ENCODE peak calls at places on chromosomes 12 and 14, in six cellular contexts. One of them, this sample, is unnamed.
A peak's percentile ranks its signal among the peaks of the same experiment; 100 is the strongest.

GRCh38 chr14:48723841-48724495 is 862.2 kb downstream of the RPS29 start:
- DNase-seq in ovary: no peak
- DNase-seq in endodermal cell: no peak
- DNase-seq in CD8-positive, alpha-beta T cell: no peak
- DNase-seq in OCI-LY7: no peak
- DNase-seq in right lobe of liver: no peak
- DNase-seq in this sample: no peak

GRCh38 chr12:70645494-70646317 is 8.5 kb upstream of the PTPRB start:
- DNase-seq in ovary: no peak
- DNase-seq in endodermal cell: peak; percentile 68
- DNase-seq in CD8-positive, alpha-beta T cell: no peak
- DNase-seq in OCI-LY7: no peak
- DNase-seq in right lobe of liver: no peak
- DNase-seq in this sample: peak; percentile 75

GRCh38 chr14:35986219-35986573 is 160.1 kb downstream of the BRMS1L start:
- DNase-seq in ovary: no peak
- DNase-seq in endodermal cell: no peak
- DNase-seq in CD8-positive, alpha-beta T cell: no peak
- DNase-seq in OCI-LY7: no peak
- DNase-seq in right lobe of liver: no peak
- DNase-seq in this sample: no peak

GRCh38 chr12:77493311-77493710 is 337.4 kb upstream of the NAV3 start:
- DNase-seq in ovary: no peak
- DNase-seq in endodermal cell: no peak
- DNase-seq in CD8-positive, alpha-beta T cell: no peak
- DNase-seq in OCI-LY7: no peak
- DNase-seq in right lobe of liver: no peak
- DNase-seq in this sample: no peak

GRCh38 chr12:2288001-2288400 is 235.2 kb downstream of the CACNA1C start:
- DNase-seq in ovary: no peak
- DNase-seq in endodermal cell: peak; percentile 49
- DNase-seq in CD8-positive, alpha-beta T cell: no peak
- DNase-seq in OCI-LY7: no peak
- DNase-seq in right lobe of liver: no peak
- DNase-seq in this sample: no peak

GRCh38 chr12:63821781-63822251 is 22.7 kb upstream of the SRGAP1 start:
- DNase-seq in ovary: peak; percentile 60
- DNase-seq in endodermal cell: no peak
- DNase-seq in CD8-positive, alpha-beta T cell: no peak
- DNase-seq in OCI-LY7: no peak
- DNase-seq in right lobe of liver: no peak
- DNase-seq in this sample: no peak

GRCh38 chr14:105498430-105499255 is 7.6 kb downstream of the TEDC1 start:
- DNase-seq in ovary: no peak
- DNase-seq in endodermal cell: no peak
- DNase-seq in CD8-positive, alpha-beta T cell: peak; percentile 15
- DNase-seq in OCI-LY7: no peak
- DNase-seq in right lobe of liver: peak; percentile 45
- DNase-seq in this sample: peak; percentile 75

GRCh38 chr12:74780458-74781241 is 243.0 kb downstream of the ATXN7L3B start:
- DNase-seq in ovary: no peak
- DNase-seq in endodermal cell: no peak
- DNase-seq in CD8-positive, alpha-beta T cell: no peak
- DNase-seq in OCI-LY7: no peak
- DNase-seq in right lobe of liver: no peak
- DNase-seq in this sample: no peak

GRCh38 chr14:105475916-105476845 is 1.6 kb downstream of the CRIP2 start:
- DNase-seq in ovary: no peak
- DNase-seq in endodermal cell: peak; percentile 79
- DNase-seq in CD8-positive, alpha-beta T cell: no peak
- DNase-seq in OCI-LY7: no peak
- DNase-seq in right lobe of liver: peak; percentile 95
- DNase-seq in this sample: no peak

GRCh38 chr14:75793806-75794205 is 132.8 kb downstream of the TTLL5 start:
- DNase-seq in ovary: no peak
- DNase-seq in endodermal cell: no peak
- DNase-seq in CD8-positive, alpha-beta T cell: no peak
- DNase-seq in OCI-LY7: no peak
- DNase-seq in right lobe of liver: no peak
- DNase-seq in this sample: no peak

GRCh38 chr12:25827141-25827540 is 131.3 kb upstream of the RASSF8 start:
- DNase-seq in ovary: no peak
- DNase-seq in endodermal cell: no peak
- DNase-seq in CD8-positive, alpha-beta T cell: no peak
- DNase-seq in OCI-LY7: no peak
- DNase-seq in right lobe of liver: no peak
- DNase-seq in this sample: no peak

GRCh38 chr12:45762185-45763110 is 32.9 kb downstream of the ARID2 start:
- DNase-seq in ovary: no peak
- DNase-seq in endodermal cell: peak; percentile 50
- DNase-seq in CD8-positive, alpha-beta T cell: no peak
- DNase-seq in OCI-LY7: peak; percentile 26
- DNase-seq in right lobe of liver: no peak
- DNase-seq in this sample: no peak

GRCh38 chr12:70213707-70214106 is 29.5 kb upstream of the CNOT2 start:
- DNase-seq in ovary: no peak
- DNase-seq in endodermal cell: no peak
- DNase-seq in CD8-positive, alpha-beta T cell: no peak
- DNase-seq in OCI-LY7: no peak
- DNase-seq in right lobe of liver: no peak
- DNase-seq in this sample: no peak

GRCh38 chr14:97319691-97320090 is 522.5 kb downstream of the VRK1 start:
- DNase-seq in ovary: no peak
- DNase-seq in endodermal cell: no peak
- DNase-seq in CD8-positive, alpha-beta T cell: no peak
- DNase-seq in OCI-LY7: no peak
- DNase-seq in right lobe of liver: no peak
- DNase-seq in this sample: no peak

GRCh38 chr12:3684449-3685051 is 68.4 kb downstream of the CRACR2A start:
- DNase-seq in ovary: peak; percentile 74
- DNase-seq in endodermal cell: no peak
- DNase-seq in CD8-positive, alpha-beta T cell: no peak
- DNase-seq in OCI-LY7: no peak
- DNase-seq in right lobe of liver: no peak
- DNase-seq in this sample: no peak

GRCh38 chr12:77339610-77340009 is 274.2 kb upstream of the E2F7 start:
- DNase-seq in ovary: no peak
- DNase-seq in endodermal cell: no peak
- DNase-seq in CD8-positive, alpha-beta T cell: no peak
- DNase-seq in OCI-LY7: no peak
- DNase-seq in right lobe of liver: no peak
- DNase-seq in this sample: no peak

GRCh38 chr14:79629891-79630560 is 581.3 kb downstream of the DIO2 start:
- DNase-seq in ovary: no peak
- DNase-seq in endodermal cell: no peak
- DNase-seq in CD8-positive, alpha-beta T cell: no peak
- DNase-seq in OCI-LY7: no peak
- DNase-seq in right lobe of liver: no peak
- DNase-seq in this sample: no peak

GRCh38 chr14:64611358-64612020 is 61.7 kb downstream of the PPP1R36 start:
- DNase-seq in ovary: no peak
- DNase-seq in endodermal cell: no peak
- DNase-seq in CD8-positive, alpha-beta T cell: no peak
- DNase-seq in OCI-LY7: no peak
- DNase-seq in right lobe of liver: no peak
- DNase-seq in this sample: no peak

GRCh38 chr12:124259168-124260066 is 35.5 kb upstream of the RFLNA start:
- DNase-seq in ovary: no peak
- DNase-seq in endodermal cell: no peak
- DNase-seq in CD8-positive, alpha-beta T cell: no peak
- DNase-seq in OCI-LY7: no peak
- DNase-seq in right lobe of liver: no peak
- DNase-seq in this sample: no peak

GRCh38 chr12:115794659-115795081 is 482.8 kb downstream of the MED13L start:
- DNase-seq in ovary: no peak
- DNase-seq in endodermal cell: peak; percentile 79
- DNase-seq in CD8-positive, alpha-beta T cell: no peak
- DNase-seq in OCI-LY7: no peak
- DNase-seq in right lobe of liver: no peak
- DNase-seq in this sample: no peak

GRCh38 chr14:75301666-75302325 is 23.2 kb downstream of the FOS start:
- DNase-seq in ovary: peak; percentile 66
- DNase-seq in endodermal cell: no peak
- DNase-seq in CD8-positive, alpha-beta T cell: no peak
- DNase-seq in OCI-LY7: no peak
- DNase-seq in right lobe of liver: no peak
- DNase-seq in this sample: peak; percentile 76

DNA sequence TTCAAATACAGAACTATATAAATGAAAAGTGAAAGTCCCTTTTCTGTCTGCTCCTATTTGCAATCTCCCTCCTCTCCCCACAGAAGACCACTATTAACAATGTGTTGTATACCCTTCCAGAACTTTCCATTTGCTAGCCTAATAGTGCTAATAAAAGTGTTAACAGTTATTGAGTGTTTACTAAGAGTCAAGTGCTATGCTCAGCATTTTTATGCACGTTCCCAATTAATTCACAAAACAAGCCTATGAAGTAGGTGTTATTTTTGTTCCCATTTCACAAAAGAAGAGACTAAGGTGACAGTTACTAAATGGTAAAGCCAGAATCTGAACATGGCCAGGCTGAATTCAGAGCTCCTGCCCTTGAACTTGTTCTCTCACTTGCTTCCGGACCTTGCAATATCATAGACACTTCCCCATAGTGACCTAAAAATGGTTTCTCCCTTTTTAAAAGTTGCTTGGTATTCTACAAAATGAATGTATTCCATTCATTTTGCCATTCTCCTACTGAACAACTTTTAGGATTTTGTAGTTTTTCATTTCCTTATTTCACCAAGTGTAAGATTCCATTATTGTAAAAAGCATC is 1.6 kb upstream of the PRKAB1 start:
- DNase-seq in ovary: no peak
- DNase-seq in endodermal cell: no peak
- DNase-seq in CD8-positive, alpha-beta T cell: no peak
- DNase-seq in OCI-LY7: peak; percentile 56
- DNase-seq in right lobe of liver: no peak
- DNase-seq in this sample: no peak
- H3K27ac ChIP-seq in ovary: no peak overlapping the region
- H3K27ac ChIP-seq in endodermal cell: no peak overlapping the region
- H3K27ac ChIP-seq in CD8-positive, alpha-beta T cell: no peak overlapping the region
- H3K27ac ChIP-seq in OCI-LY7: peak overlapping the region; percentile 89
- H3K27ac ChIP-seq in right lobe of liver: no peak overlapping the region
- H3K27ac ChIP-seq in this sample: no peak overlapping the region

GRCh38 chr12:14575585-14575984 is 7.9 kb upstream of the PLBD1 start:
- DNase-seq in ovary: no peak
- DNase-seq in endodermal cell: no peak
- DNase-seq in CD8-positive, alpha-beta T cell: no peak
- DNase-seq in OCI-LY7: no peak
- DNase-seq in right lobe of liver: no peak
- DNase-seq in this sample: no peak

GRCh38 chr12:14573118-14573517 is 5.4 kb upstream of the PLBD1 start:
- DNase-seq in ovary: no peak
- DNase-seq in endodermal cell: no peak
- DNase-seq in CD8-positive, alpha-beta T cell: no peak
- DNase-seq in OCI-LY7: no peak
- DNase-seq in right lobe of liver: no peak
- DNase-seq in this sample: no peak

GRCh38 chr12:14578646-14579045 is 11.0 kb upstream of the PLBD1 start:
- DNase-seq in ovary: no peak
- DNase-seq in endodermal cell: no peak
- DNase-seq in CD8-positive, alpha-beta T cell: no peak
- DNase-seq in OCI-LY7: peak; percentile 79
- DNase-seq in right lobe of liver: no peak
- DNase-seq in this sample: no peak

GRCh38 chr12:14577344-14577743 is 9.7 kb upstream of the PLBD1 start:
- DNase-seq in ovary: no peak
- DNase-seq in endodermal cell: no peak
- DNase-seq in CD8-positive, alpha-beta T cell: no peak
- DNase-seq in OCI-LY7: peak; percentile 79
- DNase-seq in right lobe of liver: no peak
- DNase-seq in this sample: no peak

GRCh38 chr12:14576896-14577295 is 9.2 kb upstream of the PLBD1 start:
- DNase-seq in ovary: no peak
- DNase-seq in endodermal cell: no peak
- DNase-seq in CD8-positive, alpha-beta T cell: no peak
- DNase-seq in OCI-LY7: peak; percentile 93
- DNase-seq in right lobe of liver: no peak
- DNase-seq in this sample: no peak
- H3K4me1 ChIP-seq in ovary: no peaks in the 10 kb centered on the region
- H3K4me1 ChIP-seq in endodermal cell: no peaks in the 10 kb centered on the region
- H3K4me1 ChIP-seq in CD8-positive, alpha-beta T cell: peaks cover 13% of the 10 kb centered on the region
- H3K4me1 ChIP-seq in OCI-LY7: peaks cover 62% of the 10 kb centered on the region
- H3K4me1 ChIP-seq in right lobe of liver: no peaks in the 10 kb centered on the region
- H3K4me1 ChIP-seq in this sample: no peaks in the 10 kb centered on the region

GRCh38 chr14:87829543-87829942 is 163.4 kb downstream of the GALC start:
- DNase-seq in ovary: no peak
- DNase-seq in endodermal cell: no peak
- DNase-seq in CD8-positive, alpha-beta T cell: no peak
- DNase-seq in OCI-LY7: no peak
- DNase-seq in right lobe of liver: no peak
- DNase-seq in this sample: no peak

GRCh38 chr14:87833026-87833425 is 160.0 kb downstream of the GALC start:
- DNase-seq in ovary: no peak
- DNase-seq in endodermal cell: no peak
- DNase-seq in CD8-positive, alpha-beta T cell: no peak
- DNase-seq in OCI-LY7: no peak
- DNase-seq in right lobe of liver: no peak
- DNase-seq in this sample: no peak

GRCh38 chr14:87834594-87834993 is 158.4 kb downstream of the GALC start:
- DNase-seq in ovary: no peak
- DNase-seq in endodermal cell: no peak
- DNase-seq in CD8-positive, alpha-beta T cell: no peak
- DNase-seq in OCI-LY7: no peak
- DNase-seq in right lobe of liver: no peak
- DNase-seq in this sample: no peak

GRCh38 chr14:87830443-87831096 is 162.4 kb downstream of the GALC start:
- DNase-seq in ovary: no peak
- DNase-seq in endodermal cell: no peak
- DNase-seq in CD8-positive, alpha-beta T cell: no peak
- DNase-seq in OCI-LY7: no peak
- DNase-seq in right lobe of liver: no peak
- DNase-seq in this sample: no peak
- H3K4me3 ChIP-seq in ovary: no peak overlapping the region
- H3K4me3 ChIP-seq in endodermal cell: no peak overlapping the region
- H3K4me3 ChIP-seq in CD8-positive, alpha-beta T cell: no peak overlapping the region
- H3K4me3 ChIP-seq in OCI-LY7: no peak overlapping the region
- H3K4me3 ChIP-seq in right lobe of liver: no peak overlapping the region
- H3K4me3 ChIP-seq in this sample: no peak overlapping the region

DNA sequence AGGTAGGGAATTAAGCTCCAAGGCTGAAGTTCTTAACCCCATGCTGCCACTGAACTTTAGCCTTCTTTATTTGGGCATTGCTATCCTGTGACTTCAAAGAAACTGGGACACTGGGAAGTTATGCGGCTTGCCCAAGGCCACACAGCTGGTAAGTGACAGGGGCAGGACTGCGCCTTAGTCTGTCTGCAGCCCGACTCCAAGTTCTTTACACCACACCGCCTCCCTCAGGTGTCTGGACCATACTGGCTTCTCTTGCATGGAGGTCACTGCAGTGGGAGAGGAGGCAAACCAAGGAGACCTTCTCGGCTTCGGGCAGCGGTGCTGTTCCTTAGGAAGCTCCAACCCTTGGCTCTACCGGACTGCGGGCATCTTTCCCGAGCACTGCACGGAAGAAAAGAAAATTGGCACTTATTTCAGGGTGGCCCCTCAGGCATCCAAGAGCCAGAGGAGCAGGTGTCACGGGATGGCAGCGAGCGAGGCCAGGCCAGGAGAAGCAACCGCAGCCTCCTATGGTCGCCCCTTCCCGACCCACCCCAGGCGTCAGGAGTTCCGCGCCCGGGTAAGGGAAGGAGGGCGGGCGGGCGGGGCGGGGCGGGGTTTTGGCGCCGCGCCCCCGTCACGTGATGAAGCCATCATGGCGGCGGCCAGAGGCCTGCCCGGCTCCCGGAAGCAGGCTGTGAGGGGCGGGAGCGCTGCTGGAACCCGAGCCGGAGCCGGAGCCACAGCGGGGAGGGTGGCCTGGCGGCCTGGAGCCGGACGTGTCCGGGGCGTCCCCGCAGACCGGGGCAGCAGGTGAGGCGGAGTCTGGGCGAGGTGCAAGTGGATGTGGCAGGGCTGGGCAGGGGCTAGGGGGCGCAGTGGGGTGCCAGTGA is 16.4 kb upstream of the ESPL1 start:
- DNase-seq in ovary: peak; percentile 87
- DNase-seq in endodermal cell: peak; percentile 98
- DNase-seq in CD8-positive, alpha-beta T cell: peak; percentile 73
- DNase-seq in OCI-LY7: peak; percentile 84
- DNase-seq in right lobe of liver: peak; percentile 79
- DNase-seq in this sample: peak; percentile 82
- H3K27ac ChIP-seq in ovary: peak overlapping the region; percentile 60
- H3K27ac ChIP-seq in endodermal cell: peak overlapping the region; percentile 64
- H3K27ac ChIP-seq in CD8-positive, alpha-beta T cell: peak overlapping the region; percentile 70
- H3K27ac ChIP-seq in OCI-LY7: peak overlapping the region; percentile 48
- H3K27ac ChIP-seq in right lobe of liver: peak overlapping the region; percentile 41
- H3K27ac ChIP-seq in this sample: peak overlapping the region; percentile 82